ENCODE peak calls at places on chromosomes 5 and 9, in six cellular contexts. O is IMR-90, N is H9, X is mesendoderm, S is trophoblast cell, L is H1. C is an unnamed sample.

GRCh38 chr5:131825404-131826013 is 28.7 kb upstream of the FNIP1 start:
- DNase-seq in O (no peak), N (no peak), X (peak; percentile 28), L (no peak), S (no peak), C (no peak)

GRCh38 chr9:4837768-4838546 is 45.2 kb downstream of the RCL1 start:
- DNase-seq in O (peak; percentile 93), N (no peak), L (no peak), X (no peak), S (no peak), C (no peak)

GRCh38 chr5:96934291-96934694 is 1.6 kb upstream of the LNPEP start:
- DNase-seq in N (no peak), L (no peak), S (no peak), X (peak; percentile 9), O (peak; percentile 42), C (no peak)

GRCh38 chr9:18229992-18230676 is 243.8 kb upstream of the ADAMTSL1 start:
- DNase-seq in X (peak; percentile 14), N (no peak), S (no peak), L (no peak), O (no peak), C (no peak)

GRCh38 chr5:164562271-164562856 is 1056.9 kb downstream of the MAT2B start:
- DNase-seq in S (no peak), N (no peak), L (no peak), X (no peak), O (no peak), C (no peak)

GRCh38 chr9:110592075-110592830 is 12.7 kb upstream of the SVEP1 start:
- DNase-seq in O (peak; percentile 31), L (no peak), X (no peak), S (no peak), N (no peak), C (no peak)

GRCh38 chr5:499233-500209 is 24.7 kb downstream of the SLC9A3 start:
- DNase-seq in X (no peak), S (no peak), N (no peak), O (no peak), L (no peak), C (no peak)

GRCh38 chr9:87798276-87798833 is 72.4 kb downstream of the CTSL start:
- DNase-seq in X (no peak), O (no peak), L (no peak), N (no peak), S (peak; percentile 35), C (no peak)

GRCh38 chr9:27548055-27548741 is 18.6 kb upstream of the MOB3B start:
- DNase-seq in X (peak; percentile 45), S (peak; percentile 71), O (peak; percentile 51), N (no peak), L (no peak), C (no peak)

GRCh38 chr5:169265888-169266287 is 35.1 kb downstream of the SLIT3 start:
- DNase-seq in S (peak; percentile 25), N (no peak), X (peak; percentile 67), O (peak; percentile 2), L (no peak), C (no peak)

GRCh38 chr5:142807378-142807911 is 37.3 kb downstream of the ARHGAP26 start:
- DNase-seq in X (peak; percentile 66), O (no peak), L (no peak), N (no peak), S (peak; percentile 30), C (no peak)

GRCh38 chr5:168364738-168365550 is 73.5 kb downstream of the WWC1 start:
- DNase-seq in S (peak; percentile 99), X (peak; percentile 86), L (peak; percentile 57), O (peak; percentile 63), N (peak; percentile 65), C (no peak)

GRCh38 chr5:141517321-141517720 is 28.4 kb downstream of the PCDHGC5 start:
- DNase-seq in X (no peak), S (no peak), N (no peak), L (no peak), O (no peak), C (no peak)
- H2BK120ac ChIP-seq in X (no peak overlapping the region), S (peak overlapping the region; percentile 95), N (no peak overlapping the region), L (no peak overlapping the region), O (peak overlapping the region; percentile 67), C (no peak overlapping the region)

DNA sequence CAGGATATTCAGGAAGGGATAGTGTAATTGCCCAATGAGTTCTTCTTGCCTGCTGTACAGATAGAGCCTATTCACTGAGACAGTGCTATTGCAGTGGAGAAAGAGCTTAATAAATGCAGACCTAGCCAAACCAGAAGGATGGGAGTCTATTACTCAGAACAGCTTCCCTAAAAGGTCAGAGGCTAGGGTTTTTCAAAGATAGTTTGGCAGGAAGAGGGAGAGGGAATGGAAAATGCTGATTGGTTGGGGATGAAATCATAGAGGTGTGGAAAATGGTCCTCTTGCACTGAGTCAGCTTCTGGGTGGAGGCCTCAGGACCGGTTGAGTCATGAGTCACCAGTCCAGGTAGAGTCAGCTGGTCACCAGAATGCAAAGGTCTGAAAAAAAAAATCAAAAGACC is 154.1 kb downstream of the GPBP1 start:
- DNase-seq in N (no peak), O (peak; percentile 33), L (no peak), X (peak; percentile 30), S (peak; percentile 94), C (no peak)
- H2BK120ac ChIP-seq in N (no peak overlapping the region), O (peak overlapping the region; percentile 69), L (no peak overlapping the region), X (no peak overlapping the region), S (no peak overlapping the region), C (no peak overlapping the region)

DNA sequence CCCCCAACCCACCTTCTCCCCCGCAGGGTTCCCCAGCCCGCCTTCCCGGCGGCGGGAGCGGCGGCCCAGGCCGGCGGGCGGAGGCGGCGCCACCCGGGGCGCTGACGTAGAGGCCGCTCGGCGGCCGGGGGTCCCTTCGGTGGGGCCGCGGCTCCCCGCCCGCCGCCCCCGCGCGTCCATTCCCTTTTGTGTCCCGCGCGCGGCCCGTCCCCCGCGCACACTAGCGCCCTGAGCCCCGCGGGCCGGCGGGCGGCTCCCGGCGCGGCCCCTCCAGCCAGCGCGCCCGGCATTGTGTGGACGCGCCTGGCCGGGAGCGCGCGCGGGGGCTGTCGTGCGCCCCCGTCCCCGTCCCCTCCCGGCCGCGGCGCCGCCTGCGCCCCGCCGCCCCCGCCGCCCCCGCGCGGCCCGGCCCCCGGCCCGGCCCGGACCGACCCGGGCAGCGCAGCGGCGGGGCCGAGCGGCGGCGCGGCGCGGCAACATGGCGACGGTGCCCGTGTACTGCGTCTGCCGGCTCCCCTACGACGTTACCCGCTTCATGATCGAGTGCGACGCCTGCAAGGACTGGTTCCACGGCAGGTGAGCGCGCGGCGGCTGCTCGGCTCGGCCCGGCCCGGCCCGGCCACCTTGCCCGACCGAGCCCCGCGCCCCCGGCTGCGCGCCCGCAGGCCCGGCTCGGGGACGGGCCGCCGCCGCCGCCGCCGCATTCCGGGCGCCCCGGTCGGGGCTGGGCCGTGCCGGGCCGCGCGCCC is at the start of gene PHF2:
- DNase-seq in N (no peak), O (no peak), S (peak; percentile 43), X (peak; percentile 19), L (no peak), C (no peak)
- H2BK120ac ChIP-seq in N (no peak within 1 kb of the TSS), O (peak within 1 kb of the TSS; percentile 14), S (peak within 1 kb of the TSS; percentile 87), X (peak within 1 kb of the TSS; percentile 51), L (no peak within 1 kb of the TSS), C (peak within 1 kb of the TSS; percentile 84)

GRCh38 chr5:61586096-61587084 is 254.3 kb downstream of the ZSWIM6 start:
- DNase-seq in X (no peak), N (no peak), S (no peak), O (no peak), L (no peak), C (no peak)
- H2BK120ac ChIP-seq in X (no peak overlapping the region), N (no peak overlapping the region), S (no peak overlapping the region), O (no peak overlapping the region), L (no peak overlapping the region), C (no peak overlapping the region)

GRCh38 chr9:85248514-85249312 is 493.0 kb downstream of the AGTPBP1 start:
- DNase-seq in X (peak; percentile 89), L (no peak), O (no peak), N (no peak), S (peak; percentile 82), C (no peak)
- H2BK120ac ChIP-seq in X (no peak overlapping the region), L (no peak overlapping the region), O (no peak overlapping the region), N (no peak overlapping the region), S (peak overlapping the region; percentile 23), C (no peak overlapping the region)

GRCh38 chr5:135191084-135191826 is 157.2 kb upstream of the PITX1 start:
- DNase-seq in L (peak; percentile 92), X (peak; percentile 93), N (peak; percentile 92), O (peak; percentile 68), S (peak; percentile 94), C (peak; percentile 77)
- H2BK120ac ChIP-seq in L (no peak overlapping the region), X (no peak overlapping the region), N (no peak overlapping the region), O (peak overlapping the region; percentile 88), S (no peak overlapping the region), C (no peak overlapping the region)

GRCh38 chr9:37927611-37928551 is 24.0 kb upstream of the SLC25A51 start:
- DNase-seq in S (peak; percentile 23), L (no peak), N (no peak), X (no peak), O (no peak), C (no peak)
- H2BK120ac ChIP-seq in S (peak overlapping the region; percentile 48), L (no peak overlapping the region), N (no peak overlapping the region), X (no peak overlapping the region), O (no peak overlapping the region), C (no peak overlapping the region)

GRCh38 chr5:160188151-160188967 is 40.9 kb upstream of the FABP6 start:
- DNase-seq in N (peak; percentile 79), X (peak; percentile 91), O (peak; percentile 82), L (peak; percentile 86), S (no peak), C (no peak)
- H2BK120ac ChIP-seq in N (peak overlapping the region; percentile 63), X (peak overlapping the region; percentile 99), O (peak overlapping the region; percentile 35), L (peak overlapping the region; percentile 55), S (peak overlapping the region; percentile 88), C (peak overlapping the region; percentile 28)

C was measured in neuronal stem cell.